ENCODE peak calls at places on chromosome 10, in nine cellular contexts. B, F, O, I, T, N, K, H and A are unnamed samples.

GRCh38 chr10:6660460-6660859 is 80.4 kb upstream of the PRKCQ start:
- DNase-seq in B (no peak), F (no peak), O (no peak), I (no peak), T (no peak), N (no peak), K (no peak), H (no peak), A (no peak)

GRCh38 chr10:119025776-119026175 is 3.7 kb upstream of the NANOS1 start:
- DNase-seq in B (no peak), F (no peak), O (no peak), I (no peak), T (no peak), N (no peak), K (no peak), H (no peak), A (no peak)

GRCh38 chr10:58746470-58747185 is 234.0 kb downstream of the BICC1 start:
- DNase-seq in B (no peak), F (no peak), O (no peak), I (no peak), T (no peak), N (no peak), K (no peak), H (no peak), A (no peak)

GRCh38 chr10:110708776-110709443 is 64.8 kb downstream of the RBM20 start:
- DNase-seq in B (no peak), F (no peak), O (no peak), I (no peak), T (no peak), N (no peak), K (no peak), H (no peak), A (no peak)

GRCh38 chr10:3225589-3225988 is 53.0 kb upstream of the PITRM1 start:
- DNase-seq in B (no peak), F (no peak), O (no peak), I (no peak), T (no peak), N (no peak), K (no peak), H (no peak), A (no peak)

GRCh38 chr10:44153901-44154670 is 230.8 kb downstream of the CXCL12 start:
- DNase-seq in B (no peak), F (no peak), O (no peak), I (no peak), T (no peak), N (no peak), K (no peak), H (no peak), A (no peak)

GRCh38 chr10:69124558-69125121 is 662 bp downstream of the VPS26A start:
- DNase-seq in B (peak; percentile 88), F (peak; percentile 76), O (no peak), I (peak; percentile 44), T (no peak), N (peak; percentile 30), K (peak; percentile 30), H (peak; percentile 53), A (no peak)

GRCh38 chr10:102723989-102724388 is 9.6 kb downstream of the SFXN2 start:
- DNase-seq in B (no peak), F (no peak), O (no peak), I (no peak), T (no peak), N (no peak), K (no peak), H (no peak), A (no peak)

GRCh38 chr10:7184660-7185366 is 226.0 kb downstream of the SFMBT2 start:
- DNase-seq in B (no peak), F (no peak), O (no peak), I (no peak), T (no peak), N (no peak), K (no peak), H (no peak), A (no peak)